ENCODE peak calls at places on chromosomes 7 and 10, in ten cellular contexts. Q is esophagus squamous epithelium; X is astrocyte of the spinal cord; O is brain microvascular endothelial cell; F is substantia nigra; M is upper lobe of right lung; D is activated CD4-positive, alpha-beta T cell treated with anti-CD3 and anti-CD28 coated beads, Interleukin-2, amount 50 U/mL, for 1 hour; H is LNCaP clone FGC; C is lung; L is EL. R is an unnamed sample.

GRCh38 chr7:137754076-137754851 is 92.5 kb downstream of the DGKI start:
- DNase-seq in Q (no peak), X (no peak), O (no peak), F (no peak), M (no peak), D (no peak), H (no peak), C (no peak), L (no peak), R (no peak)

GRCh38 chr10:114380060-114380459 is 24.2 kb downstream of the AFAP1L2 start:
- DNase-seq in Q (no peak), X (no peak), O (no peak), F (no peak), M (no peak), D (no peak), H (no peak), C (no peak), L (no peak), R (no peak)

GRCh38 chr10:81116990-81117389 is 579.3 kb downstream of the SH2D4B start:
- DNase-seq in Q (no peak), X (no peak), O (no peak), F (no peak), M (no peak), D (no peak), H (no peak), C (no peak), L (no peak), R (no peak)

GRCh38 chr7:128205068-128205467 is 36.0 kb upstream of the LEP start:
- DNase-seq in Q (no peak), X (no peak), O (no peak), F (no peak), M (no peak), D (no peak), H (no peak), C (no peak), L (no peak), R (no peak)

GRCh38 chr10:125757742-125758141 is 17.9 kb downstream of the MMP21 start:
- DNase-seq in Q (no peak), X (no peak), O (no peak), F (no peak), M (no peak), D (no peak), H (no peak), C (no peak), L (no peak), R (no peak)

GRCh38 chr10:12719365-12719764 is 282.1 kb downstream of the CCDC3 start:
- DNase-seq in Q (no peak), X (no peak), O (no peak), F (no peak), M (no peak), D (no peak), H (no peak), C (peak), L (peak), R (peak)

GRCh38 chr10:1365540-1366082 is 309.4 kb downstream of the WDR37 start:
- DNase-seq in Q (no peak), X (no peak), O (no peak), F (no peak), M (no peak), D (no peak), H (no peak), C (no peak), L (no peak), R (no peak)

GRCh38 chr7:23422904-23423303 is 47.4 kb downstream of the IGF2BP3 start:
- DNase-seq in Q (no peak), X (no peak), O (no peak), F (no peak), M (no peak), D (no peak), H (no peak), C (no peak), L (no peak), R (no peak)

GRCh38 chr7:80921130-80921529 is 2.3 kb upstream of the SEMA3C start:
- DNase-seq in Q (no peak), X (no peak), O (no peak), F (no peak), M (no peak), D (no peak), H (no peak), C (no peak), L (no peak), R (no peak)

GRCh38 chr10:67790534-67791408 is 47.2 kb downstream of the DNAJC12 start:
- DNase-seq in Q (no peak), X (peak), O (peak), F (no peak), M (no peak), D (no peak), H (no peak), C (no peak), L (peak), R (no peak)

GRCh38 chr7:41567350-41568114 is 135.4 kb downstream of the INHBA start:
- DNase-seq in Q (no peak), X (peak), O (peak), F (no peak), M (no peak), D (no peak), H (no peak), C (no peak), L (peak), R (no peak)

GRCh38 chr7:43926193-43927043 is at the start of gene UBE2D4:
- DNase-seq in Q (peak), X (peak), O (peak), F (peak), M (peak), D (peak), H (peak), C (peak), L (peak), R (peak)

GRCh38 chr7:138388673-138389491 is 71.2 kb upstream of the TRIM24 start:
- DNase-seq in Q (no peak), X (no peak), O (no peak), F (no peak), M (no peak), D (no peak), H (no peak), C (no peak), L (no peak), R (no peak)

GRCh38 chr10:132353456-132354355 is 21.7 kb downstream of the LRRC27 start:
- DNase-seq in Q (no peak), X (no peak), O (no peak), F (no peak), M (peak), D (no peak), H (no peak), C (no peak), L (no peak), R (no peak)

GRCh38 chr10:123559823-123560092 is 106.4 kb upstream of the GPR26 start:
- DNase-seq in Q (no peak), X (no peak), O (no peak), F (no peak), M (no peak), D (no peak), H (no peak), C (no peak), L (no peak), R (no peak)

GRCh38 chr7:82428186-82428961 is 15.2 kb downstream of the CACNA2D1 start:
- DNase-seq in Q (no peak), X (peak), O (peak), F (no peak), M (no peak), D (no peak), H (no peak), C (no peak), L (peak), R (no peak)

GRCh38 chr7:92698237-92698841 is 108.1 kb upstream of the FAM133B start:
- DNase-seq in Q (no peak), X (peak), O (peak), F (peak), M (no peak), D (no peak), H (no peak), C (no peak), L (peak), R (no peak)

GRCh38 chr10:24957624-24958435 is 5.4 kb upstream of the PRTFDC1 start:
- DNase-seq in Q (no peak), X (peak), O (peak), F (no peak), M (no peak), D (no peak), H (no peak), C (no peak), L (peak), R (no peak)

R was measured in psoas muscle.